ENCODE peak calls at places on chromosomes 6 and 20, in ten cellular contexts. L is pancreas, R is lower lobe of right lung, I is mammary epithelial cell, O is psoas muscle, M is hepatocyte, S is neural progenitor cell, Q is brain microvascular endothelial cell, N is gastrocnemius medialis, Z is H1. W is an unnamed sample.

GRCh38 chr20:45047581-45048119 is 53.3 kb downstream of the KCNS1 start:
- DNase-seq in N (no peak), S (no peak), O (no peak), I (no peak), M (no peak), R (no peak), Z (no peak), L (no peak), Q (no peak), W (no peak)

GRCh38 chr6:170374571-170375444 is 68.2 kb downstream of the FAM120B start:
- DNase-seq in Q (no peak), R (no peak), L (no peak), M (no peak), S (no peak), I (peak; percentile 75), O (no peak), N (no peak), Z (no peak), W (no peak)

GRCh38 chr6:128464790-128465189 is 55.6 kb downstream of the PTPRK start:
- DNase-seq in Z (no peak), Q (no peak), S (no peak), M (no peak), I (no peak), N (no peak), R (no peak), L (no peak), O (no peak), W (no peak)

GRCh38 chr6:125170376-125170775 is 16.8 kb downstream of the TPD52L1 start:
- DNase-seq in I (peak; percentile 75), L (no peak), M (no peak), Q (no peak), O (no peak), S (no peak), R (no peak), N (no peak), Z (no peak), W (no peak)

GRCh38 chr20:49889943-49890650 is 25.2 kb downstream of the SPATA2 start:
- DNase-seq in I (no peak), O (no peak), R (no peak), L (peak; percentile 75), Z (no peak), M (no peak), N (peak; percentile 1), S (no peak), Q (no peak), W (no peak)

GRCh38 chr6:169183233-169183632 is 70.4 kb downstream of the THBS2 start:
- DNase-seq in Q (no peak), S (no peak), I (no peak), M (no peak), O (no peak), Z (no peak), L (no peak), N (no peak), R (no peak), W (no peak)

GRCh38 chr20:61650912-61651733 is 399.1 kb downstream of the CDH4 start:
- DNase-seq in L (no peak), Q (no peak), M (no peak), S (no peak), N (no peak), I (no peak), Z (no peak), R (no peak), O (no peak), W (no peak)

GRCh38 chr6:40541556-40542174 is 45.5 kb downstream of the LRFN2 start:
- DNase-seq in N (no peak), Q (no peak), R (no peak), Z (no peak), L (no peak), M (no peak), O (no peak), S (no peak), I (no peak), W (no peak)

GRCh38 chr6:128848169-128848935 is 34.6 kb upstream of the LAMA2 start:
- DNase-seq in Z (no peak), R (no peak), N (no peak), L (no peak), I (no peak), Q (peak; percentile 18), M (peak; percentile 30), O (no peak), S (peak; percentile 71), W (no peak)

GRCh38 chr20:51164732-51165530 is 142.0 kb upstream of the KCNG1 start:
- DNase-seq in M (no peak), N (no peak), L (no peak), O (no peak), S (no peak), R (no peak), Q (no peak), Z (no peak), I (no peak), W (no peak)

GRCh38 chr6:137271245-137272183 is 52.3 kb upstream of the IFNGR1 start:
- DNase-seq in M (peak; percentile 55), R (no peak), Q (peak; percentile 24), Z (no peak), S (peak; percentile 63), I (peak; percentile 41), L (no peak), O (no peak), N (no peak), W (no peak)

GRCh38 chr6:64672131-64672530 is 1034.9 kb downstream of the EYS start:
- DNase-seq in N (no peak), O (no peak), I (no peak), S (no peak), R (no peak), Q (no peak), M (no peak), L (no peak), Z (no peak), W (no peak)

GRCh38 chr20:20367681-20368413 is at the start of gene INSM1:
- DNase-seq in Q (no peak), R (no peak), O (no peak), M (no peak), S (peak; percentile 90), N (no peak), L (peak; percentile 65), Z (no peak), I (no peak), W (no peak)

GRCh38 chr20:6075428-6076219 is 21.8 kb upstream of the LRRN4 start:
- DNase-seq in Z (no peak), S (no peak), L (no peak), N (no peak), R (no peak), I (no peak), Q (no peak), M (peak; percentile 39), O (peak; percentile 19), W (no peak)

GRCh38 chr6:129177801-129178200 is 294.9 kb downstream of the LAMA2 start:
- DNase-seq in S (no peak), R (no peak), I (no peak), Q (no peak), L (no peak), O (no peak), N (no peak), Z (no peak), M (no peak), W (no peak)

GRCh38 chr20:50586531-50587232 is 76.5 kb downstream of the PTPN1 start:
- DNase-seq in S (no peak), M (no peak), Q (no peak), O (no peak), R (peak; percentile 30), L (no peak), I (no peak), N (no peak), Z (no peak), W (no peak)

GRCh38 chr6:140403020-140403419 is 1028.6 kb upstream of the CITED2 start:
- DNase-seq in S (no peak), O (no peak), N (no peak), R (no peak), Q (no peak), Z (no peak), M (no peak), I (no peak), L (no peak), W (no peak)

DNA sequence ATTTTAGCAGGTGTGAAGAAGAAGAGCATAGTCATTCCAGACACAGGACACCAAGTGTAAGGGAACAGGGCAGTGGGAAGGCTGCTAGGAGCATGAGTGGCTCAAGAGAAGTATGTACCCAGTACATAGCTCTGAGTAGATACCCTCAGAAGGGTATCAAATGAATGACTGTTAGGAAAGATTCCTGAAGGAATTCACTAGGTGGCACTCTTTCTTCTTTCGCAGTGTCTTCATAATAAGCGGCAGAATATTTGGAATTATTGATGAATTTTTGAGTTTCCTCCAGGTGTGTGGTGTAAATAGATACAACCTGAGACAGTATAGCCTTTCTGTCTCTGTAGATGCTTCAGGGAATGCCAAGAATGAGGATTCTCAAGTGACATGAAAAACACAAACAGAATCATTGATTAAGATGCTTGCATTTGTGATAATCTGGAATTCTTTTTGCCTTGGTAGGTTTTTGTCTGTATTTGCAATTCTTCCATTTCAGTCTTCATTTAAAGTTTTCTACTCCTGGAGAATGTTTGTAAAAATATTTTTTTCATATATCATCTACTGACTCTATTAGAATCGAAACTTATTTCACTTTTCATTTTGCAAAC is 264.3 kb upstream of the RIMS1 start:
- DNase-seq in Q (no peak), O (no peak), S (peak; percentile 19), I (no peak), R (no peak), Z (no peak), N (no peak), M (peak; percentile 30), L (no peak), W (no peak)
- TF ChIP-seq CTCF in Q (peak; percentile 56), O (no peak), S (peak; percentile 60), I (peak; percentile 56), R (peak; percentile 34), Z (no peak), N (no peak), M (peak; percentile 62), L (no peak), W (no peak)

DNA sequence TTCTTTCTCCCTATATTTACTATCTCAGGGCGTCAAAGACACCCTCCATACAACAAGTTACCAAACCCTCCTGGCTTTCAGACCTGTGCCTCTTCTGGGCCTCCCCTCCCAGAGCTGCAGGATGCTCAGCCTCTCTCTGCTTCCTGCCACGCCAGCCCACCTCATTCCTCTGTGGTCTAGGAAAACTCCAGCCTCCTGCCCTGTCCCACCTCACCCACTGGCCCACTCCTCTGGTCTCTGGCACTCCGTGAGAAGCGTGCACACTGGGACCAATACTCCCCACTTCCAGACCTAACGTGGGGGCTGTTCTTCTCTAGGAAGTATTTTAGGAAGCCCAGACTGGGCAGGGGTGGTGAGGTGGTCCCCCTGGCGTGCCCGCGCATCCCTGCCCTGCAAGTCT is 9.7 kb downstream of the AGPAT4 start:
- DNase-seq in M (no peak), I (no peak), N (no peak), Z (no peak), R (no peak), S (no peak), Q (no peak), L (no peak), O (no peak), W (no peak)
- H3K36me3 ChIP-seq in M (no peaks in the 10 kb centered on the region), I (no peaks in the 10 kb centered on the region), N (no peaks in the 10 kb centered on the region), Z (no peaks in the 10 kb centered on the region), R (no peaks in the 10 kb centered on the region), S (no peaks in the 10 kb centered on the region), Q (peaks cover 4% of the 10 kb centered on the region), L (no peaks in the 10 kb centered on the region), O (no peaks in the 10 kb centered on the region), W (no peaks in the 10 kb centered on the region)

GRCh38 chr6:142868917-142869316 is 76.1 kb downstream of the HIVEP2 start:
- DNase-seq in Z (no peak), R (no peak), I (no peak), M (no peak), Q (no peak), L (no peak), N (no peak), O (no peak), S (no peak), W (no peak)
- TF ChIP-seq CTCF in Z (no peak), R (no peak), I (no peak), M (no peak), Q (peak; percentile 8), L (no peak), N (no peak), O (no peak), S (no peak), W (no peak)

GRCh38 chr6:33668328-33668727 is 43.2 kb downstream of the UQCC2 start:
- DNase-seq in S (no peak), Z (no peak), L (no peak), O (no peak), N (no peak), R (no peak), I (no peak), Q (no peak), M (no peak), W (no peak)
- H3K36me3 ChIP-seq in S (no peaks in the 10 kb centered on the region), Z (peaks cover 23% of the 10 kb centered on the region), L (peaks cover 4% of the 10 kb centered on the region), O (peaks cover 8% of the 10 kb centered on the region), N (no peaks in the 10 kb centered on the region), R (peaks cover 98% of the 10 kb centered on the region), I (peaks cover 46% of the 10 kb centered on the region), Q (no peaks in the 10 kb centered on the region), M (no peaks in the 10 kb centered on the region), W (no peaks in the 10 kb centered on the region)

W was measured in uterus.